ENCODE peak calls at places on chromosomes 4 and X, in five cellular contexts. M is PC-3, L is T-helper 17 cell, Y is foreskin melanocyte, X is GM12891. V is an unnamed sample.

GRCh38 chrX:45191820-45192409 is 8.8 kb downstream of the DIPK2B start:
- DNase-seq in M (peak), L (no peak), Y (no peak), X (no peak), V (no peak)

GRCh38 chr4:110678517-110678916 is 55.6 kb upstream of the PITX2 start:
- DNase-seq in L (no peak), X (no peak), Y (no peak), M (no peak), V (no peak)

GRCh38 chr4:15718959-15719358 is 16.1 kb downstream of the BST1 start:
- DNase-seq in Y (no peak), L (no peak), X (no peak), M (no peak), V (no peak)

GRCh38 chr4:107120661-107121060 is 84.5 kb upstream of the DKK2 start:
- DNase-seq in L (no peak), M (no peak), Y (no peak), X (no peak), V (no peak)

GRCh38 chr4:105414316-105414715 is 59.5 kb downstream of the PPA2 start:
- DNase-seq in X (no peak), L (no peak), M (no peak), Y (no peak), V (no peak)

GRCh38 chrX:46263494-46263893 is 281.7 kb downstream of the ZNF674 start:
- DNase-seq in X (no peak), M (peak), Y (no peak), L (no peak), V (no peak)

GRCh38 chr4:87097075-87097474 is 123.3 kb downstream of the KLHL8 start:
- DNase-seq in L (no peak), X (no peak), Y (no peak), M (no peak), V (no peak)

GRCh38 chr4:39638358-39639239 is at the start of gene SMIM14:
- DNase-seq in L (peak), X (peak), M (peak), Y (peak), V (peak)

GRCh38 chrX:39810901-39811300 is 286.9 kb downstream of the BCOR start:
- DNase-seq in M (no peak), L (no peak), Y (no peak), X (no peak), V (no peak)

GRCh38 chrX:55783723-55784122 is 66.2 kb downstream of the RRAGB start:
- DNase-seq in L (no peak), Y (no peak), X (no peak), M (no peak), V (no peak)

GRCh38 chrX:27555514-27555913 is 34.6 kb upstream of the DCAF8L2 start:
- DNase-seq in X (no peak), Y (no peak), L (no peak), M (peak), V (no peak)

GRCh38 chr4:3307060-3307459 is 14.2 kb downstream of the RGS12 start:
- DNase-seq in L (no peak), Y (no peak), M (no peak), X (no peak), V (no peak)

GRCh38 chr4:124940387-124940786 is 227.9 kb upstream of the ANKRD50 start:
- DNase-seq in Y (peak), X (no peak), M (peak), L (no peak), V (no peak)

GRCh38 chrX:130108647-130109428 is 1.5 kb downstream of the ELF4 start:
- DNase-seq in X (no peak), L (no peak), M (peak), Y (no peak), V (peak)

GRCh38 chr4:184400375-184400870 is 73.9 kb downstream of the IRF2 start:
- DNase-seq in Y (no peak), M (peak), X (no peak), L (no peak), V (no peak)

GRCh38 chr4:154854362-154854761 is 73.3 kb downstream of the RBM46 start:
- DNase-seq in Y (no peak), M (peak), L (no peak), X (no peak), V (no peak)

GRCh38 chrX:109773374-109773773 is 40.3 kb upstream of the ACSL4 start:
- DNase-seq in Y (no peak), X (no peak), L (no peak), M (no peak), V (no peak)

GRCh38 chr4:87057835-87058234 is 123.0 kb downstream of the AFF1 start:
- DNase-seq in M (peak), Y (no peak), L (no peak), X (no peak), V (no peak)

GRCh38 chr4:86587016-86587713 is 7.0 kb upstream of the PTPN13 start:
- DNase-seq in Y (no peak), X (no peak), M (no peak), L (no peak), V (no peak)